ENCODE peak calls at places on chromosome 13, in four cellular contexts. M is GM12878, E is HepG2, Y is K562. J is an unnamed sample.

GRCh38 chr13:97327521-97328221 is 105.5 kb downstream of the MBNL2 start:
- DNase-seq in Y (peak; percentile 16), M (no peak), E (no peak), J (no peak)

GRCh38 chr13:39326471-39326870 is 276.5 kb downstream of the LHFPL6 start:
- DNase-seq in E (no peak), Y (no peak), M (no peak), J (no peak)

GRCh38 chr13:50893211-50893852 is 16.3 kb upstream of the RNASEH2B start:
- DNase-seq in E (no peak), M (no peak), Y (no peak), J (no peak)

GRCh38 chr13:41361501-41361900 is 50.4 kb downstream of the NAA16 start:
- DNase-seq in Y (no peak), E (no peak), M (no peak), J (no peak)

GRCh38 chr13:43006893-43007631 is 15.0 kb upstream of the EPSTI1 start:
- DNase-seq in Y (no peak), E (peak; percentile 52), M (no peak), J (no peak)

GRCh38 chr13:51532736-51533197 is 51.5 kb upstream of the WDFY2 start:
- DNase-seq in E (no peak), M (no peak), Y (no peak), J (no peak)

GRCh38 chr13:46609726-46610125 is 56.8 kb downstream of the LRCH1 start:
- DNase-seq in E (no peak), Y (no peak), M (no peak), J (no peak)

GRCh38 chr13:28819046-28819747 is 942 bp upstream of the MTUS2 start:
- DNase-seq in E (no peak), M (no peak), Y (no peak), J (peak; percentile 16)

GRCh38 chr13:113637262-113638160 is 20.5 kb downstream of the ATP4B start:
- DNase-seq in E (no peak), M (no peak), Y (no peak), J (peak; percentile 9)

GRCh38 chr13:79880820-79881219 is 399.9 kb downstream of the NDFIP2 start:
- DNase-seq in Y (no peak), E (no peak), M (no peak), J (no peak)

GRCh38 chr13:27170521-27171243 is 929 bp downstream of the USP12 start:
- DNase-seq in E (peak; percentile 33), M (no peak), Y (peak; percentile 32), J (peak; percentile 75)
- TF ChIP-seq CTCF in E (no peak), M (no peak), Y (no peak), J (no peak)

DNA sequence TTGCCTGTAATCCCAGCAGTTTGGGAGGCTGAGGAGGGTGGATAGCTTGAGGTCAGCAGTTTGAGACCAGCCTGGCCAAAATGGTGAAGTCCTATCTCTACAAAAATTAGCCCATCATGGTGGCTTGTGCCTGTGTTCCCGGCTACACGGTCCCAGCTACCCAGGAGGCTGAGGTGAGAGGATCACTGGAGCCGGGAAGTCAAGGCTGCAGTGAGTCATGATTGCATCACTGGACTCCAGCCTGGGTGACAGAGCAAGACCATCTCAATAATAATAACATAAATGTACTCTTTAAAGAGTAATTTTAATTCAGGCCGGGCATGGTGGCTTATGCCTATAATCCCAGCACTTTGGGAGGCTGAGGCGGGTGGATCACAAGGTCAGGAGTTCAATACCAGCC is 38.7 kb downstream of the SKA3 start:
- DNase-seq in Y (no peak), M (no peak), E (peak; percentile 20), J (no peak)
- TF ChIP-seq ETV6 in Y (no peak), M (no peak), E (no peak), J (no peak)

DNA sequence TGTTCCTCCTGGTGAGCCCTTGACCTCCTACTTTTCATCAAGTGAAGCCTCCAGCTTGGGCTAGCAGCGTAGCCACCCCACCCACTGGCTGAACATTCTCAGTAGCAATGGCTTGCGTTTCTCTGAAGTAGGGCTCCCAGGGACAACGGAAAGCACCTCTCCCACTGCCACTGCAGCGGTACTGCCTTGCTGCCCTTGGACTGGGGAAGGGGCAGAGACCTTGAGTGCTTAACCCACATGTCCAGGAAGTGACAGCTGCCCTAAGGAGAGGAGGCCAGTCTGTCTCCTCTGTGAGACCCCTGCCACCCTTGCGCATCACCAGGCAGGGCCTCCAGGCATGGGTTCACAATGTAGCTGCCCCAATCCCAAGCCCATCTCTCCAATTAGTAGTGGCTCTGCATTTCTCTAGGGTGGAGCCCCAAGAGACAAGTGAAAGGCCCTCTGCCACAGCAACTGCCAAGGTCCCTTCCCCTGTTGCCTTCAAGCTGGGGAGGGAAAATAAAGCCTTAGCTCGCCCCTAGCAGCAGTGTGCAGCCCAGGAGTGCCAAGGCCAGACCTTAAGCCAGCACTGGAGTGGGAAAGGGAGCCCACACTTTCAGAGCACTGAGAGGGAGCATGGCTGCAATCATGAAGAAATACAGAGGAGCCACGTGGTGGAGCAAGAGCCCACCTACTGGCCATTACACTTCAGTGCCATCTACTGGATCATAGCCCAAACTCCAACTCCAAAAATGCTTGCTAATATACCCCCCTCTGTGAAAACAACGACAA is 175.9 kb upstream of the TRPC4 start:
- DNase-seq in E (peak; percentile 2), M (no peak), Y (peak; percentile 21), J (no peak)
- TF ChIP-seq CTCF in E (peak; percentile 24), M (peak; percentile 41), Y (peak; percentile 97), J (peak; percentile 58)

DNA sequence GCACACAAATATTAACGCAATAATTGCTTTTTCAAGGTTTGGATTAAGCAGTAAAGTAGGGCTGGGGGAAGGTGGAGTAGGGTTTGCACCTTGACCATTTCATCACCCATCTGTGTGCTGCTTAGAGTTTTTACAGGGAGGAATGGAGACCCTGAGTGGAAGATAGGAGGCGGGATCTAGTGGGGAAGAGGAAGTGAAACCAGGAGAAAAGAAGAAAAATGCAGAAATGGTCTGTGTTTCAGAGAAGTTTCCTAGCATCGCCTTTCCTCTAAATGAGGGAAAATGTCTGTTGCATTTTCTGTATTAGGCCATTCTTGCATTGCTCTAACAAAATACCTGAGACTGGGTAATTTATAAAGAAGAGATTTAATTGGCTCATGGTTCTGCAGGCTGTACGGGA is 64.1 kb downstream of the TPT1 start:
- DNase-seq in M (no peak), Y (no peak), E (no peak), J (no peak)
- TF ChIP-seq ETV6 in M (no peak), Y (no peak), E (no peak), J (no peak)

GRCh38 chr13:34155931-34156607 is 338.1 kb downstream of the RFC3 start:
- DNase-seq in Y (no peak), E (no peak), M (no peak), J (no peak)

GRCh38 chr13:34152409-34152808 is 334.5 kb downstream of the RFC3 start:
- DNase-seq in Y (no peak), E (no peak), M (no peak), J (no peak)

GRCh38 chr13:34151885-34152284 is 333.9 kb downstream of the RFC3 start:
- DNase-seq in E (no peak), Y (no peak), M (no peak), J (no peak)

GRCh38 chr13:34152996-34153395 is 335.0 kb downstream of the RFC3 start:
- DNase-seq in E (no peak), M (no peak), Y (no peak), J (no peak)

DNA sequence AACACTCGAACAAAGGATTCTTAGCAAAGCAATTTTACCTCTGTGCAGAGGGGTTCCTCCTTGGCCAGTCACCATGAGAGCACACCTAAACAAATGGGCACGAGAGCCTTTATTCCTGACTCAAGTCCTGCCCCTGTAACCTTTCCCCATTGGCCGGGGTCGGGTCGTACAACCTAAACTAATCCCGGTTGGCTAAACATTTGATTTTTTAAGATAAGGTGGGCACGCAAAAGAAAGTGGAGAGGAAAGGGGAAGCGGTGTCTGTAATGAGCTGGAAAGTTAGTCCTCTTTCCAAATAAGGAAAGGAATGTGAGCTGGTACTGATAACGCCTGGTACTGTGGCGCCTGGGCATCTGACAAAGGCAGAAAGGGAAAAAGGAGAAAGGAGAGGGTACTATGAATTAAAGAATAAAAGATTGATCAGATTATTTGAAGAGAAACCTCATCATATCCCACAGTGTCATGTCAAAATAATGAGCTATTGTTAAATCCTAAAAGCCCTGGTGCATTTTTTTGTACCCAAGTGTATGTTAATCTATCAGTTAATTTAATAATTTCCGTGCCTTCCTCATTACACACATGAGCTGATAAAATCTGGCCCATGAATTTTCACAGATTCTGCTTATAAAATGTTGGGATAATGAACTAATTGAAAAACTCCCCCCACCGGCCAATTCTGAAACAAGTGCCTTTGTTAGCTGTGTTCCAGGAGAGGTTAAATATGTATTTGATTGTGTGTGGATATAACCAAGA is 335.7 kb downstream of the RFC3 start:
- DNase-seq in Y (no peak), M (no peak), E (no peak), J (no peak)
- TF ChIP-seq CTCF in Y (no peak), M (no peak), E (no peak), J (no peak)

J was measured in WTC11.